ENCODE peak calls at places on chromosomes 3 and 15, in six cellular contexts. One of them, this sample, is unnamed.

GRCh38 chr3:21672303-21672702 is 78.7 kb downstream of the ZNF385D start:
- DNase-seq in type B pancreatic cell: no peak
- DNase-seq in left cardiac atrium: no peak
- DNase-seq in heart right ventricle: no peak
- DNase-seq in substantia nigra: no peak
- DNase-seq in activated naive CD4-positive, alpha-beta T cell treated with Interleukin-2 at 50 U/mL for 16 hours: no peak
- DNase-seq in this sample: no peak

GRCh38 chr3:194281766-194282165 is 69.4 kb downstream of the CPN2 start:
- DNase-seq in type B pancreatic cell: no peak
- DNase-seq in left cardiac atrium: peak
- DNase-seq in heart right ventricle: no peak
- DNase-seq in substantia nigra: no peak
- DNase-seq in activated naive CD4-positive, alpha-beta T cell treated with Interleukin-2 at 50 U/mL for 16 hours: no peak
- DNase-seq in this sample: no peak

GRCh38 chr15:43329222-43329959 is 982 bp downstream of the LCMT2 start:
- DNase-seq in type B pancreatic cell: no peak
- DNase-seq in left cardiac atrium: peak
- DNase-seq in heart right ventricle: no peak
- DNase-seq in substantia nigra: peak
- DNase-seq in activated naive CD4-positive, alpha-beta T cell treated with Interleukin-2 at 50 U/mL for 16 hours: peak
- DNase-seq in this sample: no peak

GRCh38 chr15:60660290-60661051 is 181.5 kb upstream of the ICE2 start:
- DNase-seq in type B pancreatic cell: no peak
- DNase-seq in left cardiac atrium: peak
- DNase-seq in heart right ventricle: no peak
- DNase-seq in substantia nigra: no peak
- DNase-seq in activated naive CD4-positive, alpha-beta T cell treated with Interleukin-2 at 50 U/mL for 16 hours: no peak
- DNase-seq in this sample: peak

GRCh38 chr3:16239776-16240175 is 25.0 kb downstream of the DPH3 start:
- DNase-seq in type B pancreatic cell: no peak
- DNase-seq in left cardiac atrium: no peak
- DNase-seq in heart right ventricle: no peak
- DNase-seq in substantia nigra: no peak
- DNase-seq in activated naive CD4-positive, alpha-beta T cell treated with Interleukin-2 at 50 U/mL for 16 hours: no peak
- DNase-seq in this sample: no peak

GRCh38 chr3:36693670-36694069 is 70.7 kb downstream of the DCLK3 start:
- DNase-seq in type B pancreatic cell: no peak
- DNase-seq in left cardiac atrium: no peak
- DNase-seq in heart right ventricle: no peak
- DNase-seq in substantia nigra: no peak
- DNase-seq in activated naive CD4-positive, alpha-beta T cell treated with Interleukin-2 at 50 U/mL for 16 hours: no peak
- DNase-seq in this sample: no peak

GRCh38 chr15:25175789-25176615 is 221.2 kb downstream of the SNRPN start:
- DNase-seq in type B pancreatic cell: peak
- DNase-seq in left cardiac atrium: peak
- DNase-seq in heart right ventricle: no peak
- DNase-seq in substantia nigra: no peak
- DNase-seq in activated naive CD4-positive, alpha-beta T cell treated with Interleukin-2 at 50 U/mL for 16 hours: peak
- DNase-seq in this sample: no peak

GRCh38 chr3:4071481-4072184 is 231.5 kb upstream of the SETMAR start:
- DNase-seq in type B pancreatic cell: no peak
- DNase-seq in left cardiac atrium: no peak
- DNase-seq in heart right ventricle: no peak
- DNase-seq in substantia nigra: no peak
- DNase-seq in activated naive CD4-positive, alpha-beta T cell treated with Interleukin-2 at 50 U/mL for 16 hours: no peak
- DNase-seq in this sample: no peak

GRCh38 chr3:121752261-121752660 is 2.7 kb upstream of the GOLGB1 start:
- DNase-seq in type B pancreatic cell: no peak
- DNase-seq in left cardiac atrium: no peak
- DNase-seq in heart right ventricle: no peak
- DNase-seq in substantia nigra: no peak
- DNase-seq in activated naive CD4-positive, alpha-beta T cell treated with Interleukin-2 at 50 U/mL for 16 hours: no peak
- DNase-seq in this sample: no peak

GRCh38 chr3:20056727-20057611 is 16.7 kb downstream of the KAT2B start:
- DNase-seq in type B pancreatic cell: no peak
- DNase-seq in left cardiac atrium: no peak
- DNase-seq in heart right ventricle: no peak
- DNase-seq in substantia nigra: no peak
- DNase-seq in activated naive CD4-positive, alpha-beta T cell treated with Interleukin-2 at 50 U/mL for 16 hours: peak
- DNase-seq in this sample: no peak

GRCh38 chr15:70121656-70122297 is 24.1 kb upstream of the TLE3 start:
- DNase-seq in type B pancreatic cell: no peak
- DNase-seq in left cardiac atrium: peak
- DNase-seq in heart right ventricle: peak
- DNase-seq in substantia nigra: no peak
- DNase-seq in activated naive CD4-positive, alpha-beta T cell treated with Interleukin-2 at 50 U/mL for 16 hours: no peak
- DNase-seq in this sample: no peak

GRCh38 chr3:67947808-67948508 is 293.5 kb upstream of the SUCLG2 start:
- DNase-seq in type B pancreatic cell: no peak
- DNase-seq in left cardiac atrium: peak
- DNase-seq in heart right ventricle: peak
- DNase-seq in substantia nigra: no peak
- DNase-seq in activated naive CD4-positive, alpha-beta T cell treated with Interleukin-2 at 50 U/mL for 16 hours: peak
- DNase-seq in this sample: no peak

GRCh38 chr3:52248816-52249547 is 3.4 kb downstream of the PPM1M start:
- DNase-seq in type B pancreatic cell: no peak
- DNase-seq in left cardiac atrium: peak
- DNase-seq in heart right ventricle: peak
- DNase-seq in substantia nigra: no peak
- DNase-seq in activated naive CD4-positive, alpha-beta T cell treated with Interleukin-2 at 50 U/mL for 16 hours: no peak
- DNase-seq in this sample: no peak

GRCh38 chr15:20672469-20672868 is 130.9 kb upstream of the GOLGA6L6 start:
- DNase-seq in type B pancreatic cell: no peak
- DNase-seq in left cardiac atrium: no peak
- DNase-seq in heart right ventricle: no peak
- DNase-seq in substantia nigra: no peak
- DNase-seq in activated naive CD4-positive, alpha-beta T cell treated with Interleukin-2 at 50 U/mL for 16 hours: no peak
- DNase-seq in this sample: no peak

GRCh38 chr3:144821583-144821982 is 850.0 kb downstream of the DIPK2A start:
- DNase-seq in type B pancreatic cell: no peak
- DNase-seq in left cardiac atrium: no peak
- DNase-seq in heart right ventricle: no peak
- DNase-seq in substantia nigra: no peak
- DNase-seq in activated naive CD4-positive, alpha-beta T cell treated with Interleukin-2 at 50 U/mL for 16 hours: no peak
- DNase-seq in this sample: no peak

This sample was measured in GM19239.